ENCODE peak calls at places on chromosomes 7 and 10, in four cellular contexts. One of them, this sample, is unnamed.

GRCh38 chr7:26345837-26346236 is 54.2 kb downstream of the SNX10 start:
- DNase-seq in transverse colon: no peak
- DNase-seq in stomach: no peak
- DNase-seq in HCT116: no peak
- DNase-seq in this sample: no peak

GRCh38 chr7:49781996-49782395 is 8.6 kb downstream of the VWC2 start:
- DNase-seq in transverse colon: no peak
- DNase-seq in stomach: no peak
- DNase-seq in HCT116: no peak
- DNase-seq in this sample: no peak

GRCh38 chr7:150323682-150324365 is 479 bp upstream of the ACTR3C start:
- DNase-seq in transverse colon: no peak
- DNase-seq in stomach: no peak
- DNase-seq in HCT116: no peak
- DNase-seq in this sample: peak; percentile 54

GRCh38 chr10:122113161-122113944 is 124.4 kb downstream of the TACC2 start:
- DNase-seq in transverse colon: peak; percentile 75
- DNase-seq in stomach: peak; percentile 69
- DNase-seq in HCT116: peak; percentile 49
- DNase-seq in this sample: peak; percentile 94

GRCh38 chr10:78910021-78910420 is 158.7 kb upstream of the ZMIZ1 start:
- DNase-seq in transverse colon: no peak
- DNase-seq in stomach: no peak
- DNase-seq in HCT116: no peak
- DNase-seq in this sample: no peak

GRCh38 chr7:23100697-23101096 is 4.9 kb upstream of the KLHL7 start:
- DNase-seq in transverse colon: no peak
- DNase-seq in stomach: no peak
- DNase-seq in HCT116: no peak
- DNase-seq in this sample: no peak

GRCh38 chr7:4631664-4632171 is 50.4 kb upstream of the FOXK1 start:
- DNase-seq in transverse colon: peak; percentile 85
- DNase-seq in stomach: peak; percentile 73
- DNase-seq in HCT116: peak; percentile 85
- DNase-seq in this sample: peak; percentile 88

GRCh38 chr7:157483515-157483914 is 146.7 kb downstream of the DNAJB6 start:
- DNase-seq in transverse colon: no peak
- DNase-seq in stomach: no peak
- DNase-seq in HCT116: no peak
- DNase-seq in this sample: no peak

GRCh38 chr10:123451607-123452245 is 214.4 kb upstream of the GPR26 start:
- DNase-seq in transverse colon: no peak
- DNase-seq in stomach: no peak
- DNase-seq in HCT116: no peak
- DNase-seq in this sample: no peak

GRCh38 chr7:38375453-38375852 is 102.0 kb upstream of the TARP start:
- DNase-seq in transverse colon: no peak
- DNase-seq in stomach: no peak
- DNase-seq in HCT116: no peak
- DNase-seq in this sample: no peak

GRCh38 chr10:61669161-61669755 is 6.5 kb downstream of the CABCOCO1 start:
- DNase-seq in transverse colon: no peak
- DNase-seq in stomach: no peak
- DNase-seq in HCT116: no peak
- DNase-seq in this sample: peak; percentile 38

GRCh38 chr7:114819629-114820362 is 102.1 kb upstream of the MDFIC start:
- DNase-seq in transverse colon: no peak
- DNase-seq in stomach: no peak
- DNase-seq in HCT116: peak; percentile 69
- DNase-seq in this sample: no peak

GRCh38 chr10:120841522-120842189 is 9.5 kb upstream of the WDR11 start:
- DNase-seq in transverse colon: no peak
- DNase-seq in stomach: peak; percentile 46
- DNase-seq in HCT116: no peak
- DNase-seq in this sample: no peak

GRCh38 chr10:120386896-120387295 is 70.1 kb upstream of the PLPP4 start:
- DNase-seq in transverse colon: no peak
- DNase-seq in stomach: no peak
- DNase-seq in HCT116: no peak
- DNase-seq in this sample: no peak

GRCh38 chr7:77407906-77408305 is 8.2 kb downstream of the GSAP start:
- DNase-seq in transverse colon: no peak
- DNase-seq in stomach: no peak
- DNase-seq in HCT116: no peak
- DNase-seq in this sample: no peak

GRCh38 chr7:77406421-77406820 is 9.7 kb downstream of the GSAP start:
- DNase-seq in transverse colon: no peak
- DNase-seq in stomach: no peak
- DNase-seq in HCT116: no peak
- DNase-seq in this sample: no peak

GRCh38 chr7:77413128-77413527 is 3.0 kb downstream of the GSAP start:
- DNase-seq in transverse colon: no peak
- DNase-seq in stomach: no peak
- DNase-seq in HCT116: no peak
- DNase-seq in this sample: no peak

GRCh38 chr7:77409005-77409738 is 7.0 kb downstream of the GSAP start:
- DNase-seq in transverse colon: no peak
- DNase-seq in stomach: no peak
- DNase-seq in HCT116: no peak
- DNase-seq in this sample: no peak

GRCh38 chr7:77409739-77410545 is 6.2 kb downstream of the GSAP start:
- DNase-seq in transverse colon: no peak
- DNase-seq in stomach: no peak
- DNase-seq in HCT116: no peak
- DNase-seq in this sample: no peak
- TF ChIP-seq POLR2AphosphoS5 in transverse colon: no peak
- TF ChIP-seq POLR2AphosphoS5 in stomach: no peak
- TF ChIP-seq POLR2AphosphoS5 in HCT116: no peak
- TF ChIP-seq POLR2AphosphoS5 in this sample: no peak

DNA sequence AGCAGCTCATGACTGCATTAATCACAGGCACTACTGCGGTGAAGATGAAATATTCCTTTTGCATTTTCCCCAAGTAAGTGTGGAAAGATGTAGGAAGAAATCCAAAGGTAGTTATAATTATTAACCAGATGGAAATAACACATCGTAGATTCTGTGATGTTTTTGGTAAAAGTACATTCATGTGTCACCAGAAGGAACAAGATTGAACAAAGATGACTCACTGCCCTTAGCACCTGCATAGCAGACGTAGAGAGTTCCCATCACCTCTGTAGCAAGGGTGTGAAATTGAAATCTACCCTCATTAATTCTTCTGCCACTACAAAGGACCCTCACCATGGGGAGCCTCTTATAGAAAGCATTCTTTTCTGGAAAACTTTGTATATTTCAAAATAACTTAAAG is 37.0 kb downstream of the SMURF1 start:
- DNase-seq in transverse colon: no peak
- DNase-seq in stomach: no peak
- DNase-seq in HCT116: no peak
- DNase-seq in this sample: no peak
- H3K4me1 ChIP-seq in transverse colon: peaks cover 14% of the 10 kb centered on the region
- H3K4me1 ChIP-seq in stomach: peaks cover 83% of the 10 kb centered on the region
- H3K4me1 ChIP-seq in HCT116: peaks cover 66% of the 10 kb centered on the region
- H3K4me1 ChIP-seq in this sample: peaks cover 27% of the 10 kb centered on the region

GRCh38 chr7:68246189-68246633 is 1249.6 kb downstream of the TYW1 start:
- DNase-seq in transverse colon: no peak
- DNase-seq in stomach: no peak
- DNase-seq in HCT116: no peak
- DNase-seq in this sample: no peak
- TF ChIP-seq POLR2AphosphoS5 in transverse colon: no peak
- TF ChIP-seq POLR2AphosphoS5 in stomach: no peak
- TF ChIP-seq POLR2AphosphoS5 in HCT116: no peak
- TF ChIP-seq POLR2AphosphoS5 in this sample: no peak

DNA sequence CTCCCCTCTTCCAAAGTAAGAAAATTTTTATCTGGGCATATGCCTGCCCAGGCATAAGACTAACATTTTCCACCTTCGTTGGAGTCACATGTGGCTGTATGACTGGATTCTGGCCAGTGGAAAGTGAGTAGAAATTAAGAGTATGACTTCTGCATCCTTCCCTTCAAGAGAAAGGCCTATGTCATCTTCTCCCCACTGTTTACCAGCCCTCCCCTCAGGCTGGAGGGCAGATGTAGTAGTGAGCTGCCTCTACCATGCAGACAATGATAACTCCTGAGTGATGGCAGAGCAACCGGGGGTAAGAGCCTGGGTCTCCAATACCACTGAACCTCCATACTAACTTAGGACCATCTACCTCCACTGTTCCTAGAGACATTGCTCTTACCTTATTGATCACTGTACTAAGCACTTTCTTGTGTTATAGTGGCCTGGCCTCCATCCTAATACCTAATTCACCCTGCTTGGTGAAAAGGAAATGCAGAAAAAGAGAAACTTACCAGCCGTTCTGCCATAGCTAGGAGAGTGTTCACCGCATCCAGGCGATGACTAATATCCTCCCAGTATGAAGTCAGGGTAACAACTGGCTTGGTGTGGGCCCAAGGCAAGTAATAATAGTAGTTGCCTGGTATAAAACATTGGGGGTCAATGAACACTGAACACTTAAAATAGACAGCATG is 102.6 kb downstream of the MYOF start:
- DNase-seq in transverse colon: no peak
- DNase-seq in stomach: no peak
- DNase-seq in HCT116: no peak
- DNase-seq in this sample: no peak
- H3K4me1 ChIP-seq in transverse colon: no peaks in the 10 kb centered on the region
- H3K4me1 ChIP-seq in stomach: peaks cover 6% of the 10 kb centered on the region
- H3K4me1 ChIP-seq in HCT116: peaks cover 72% of the 10 kb centered on the region
- H3K4me1 ChIP-seq in this sample: peaks cover 56% of the 10 kb centered on the region

GRCh38 chr10:63627376-63627775 is 106.2 kb downstream of the REEP3 start:
- DNase-seq in transverse colon: no peak
- DNase-seq in stomach: no peak
- DNase-seq in HCT116: peak; percentile 8
- DNase-seq in this sample: no peak

GRCh38 chr10:63627881-63628296 is 106.7 kb downstream of the REEP3 start:
- DNase-seq in transverse colon: no peak
- DNase-seq in stomach: no peak
- DNase-seq in HCT116: no peak
- DNase-seq in this sample: no peak

GRCh38 chr10:63630085-63630927 is 109.1 kb downstream of the REEP3 start:
- DNase-seq in transverse colon: peak; percentile 91
- DNase-seq in stomach: peak; percentile 91
- DNase-seq in HCT116: peak; percentile 63
- DNase-seq in this sample: peak; percentile 92

GRCh38 chr10:63629363-63630084 is 108.3 kb downstream of the REEP3 start:
- DNase-seq in transverse colon: peak; percentile 96
- DNase-seq in stomach: peak; percentile 94
- DNase-seq in HCT116: peak; percentile 97
- DNase-seq in this sample: peak; percentile 65

GRCh38 chr10:63628526-63629362 is 107.5 kb downstream of the REEP3 start:
- DNase-seq in transverse colon: peak; percentile 68
- DNase-seq in stomach: peak; percentile 60
- DNase-seq in HCT116: peak; percentile 49
- DNase-seq in this sample: peak; percentile 67
- TF ChIP-seq POLR2AphosphoS5 in transverse colon: peak; percentile 5
- TF ChIP-seq POLR2AphosphoS5 in stomach: no peak
- TF ChIP-seq POLR2AphosphoS5 in HCT116: peak; percentile 24
- TF ChIP-seq POLR2AphosphoS5 in this sample: peak; percentile 50

This sample was measured in SK-N-SH.